ENCODE peak calls at places on chromosomes 12 and 14, in five cellular contexts. I is Panc1, X is sigmoid colon, K is GM12878, G is transverse colon. V is an unnamed sample.

GRCh38 chr12:104859144-104859543 is 98.9 kb downstream of the SLC41A2 start:
- DNase-seq in I (no peak), X (no peak), K (no peak), G (no peak), V (no peak)

GRCh38 chr12:17235996-17236395 is 630.0 kb upstream of the LMO3 start:
- DNase-seq in I (no peak), X (no peak), K (no peak), G (no peak), V (no peak)

GRCh38 chr12:101653030-101653429 is 44.4 kb upstream of the CHPT1 start:
- DNase-seq in I (no peak), X (no peak), K (no peak), G (no peak), V (no peak)

GRCh38 chr12:122793685-122794106 is 19.3 kb downstream of the CCDC62 start:
- DNase-seq in I (peak; percentile 41), X (no peak), K (no peak), G (no peak), V (no peak)

GRCh38 chr14:73245401-73246325 is 8.4 kb downstream of the PAPLN start:
- DNase-seq in I (no peak), X (no peak), K (no peak), G (peak; percentile 65), V (no peak)

GRCh38 chr12:130334937-130335336 is 2.8 kb upstream of the PIWIL1 start:
- DNase-seq in I (no peak), X (no peak), K (no peak), G (no peak), V (no peak)

GRCh38 chr12:71942259-71942658 is 3.6 kb downstream of the TPH2 start:
- DNase-seq in I (no peak), X (no peak), K (no peak), G (no peak), V (no peak)

GRCh38 chr12:79624378-79624777 is 66.4 kb downstream of the PAWR start:
- DNase-seq in I (no peak), X (no peak), K (no peak), G (no peak), V (no peak)

GRCh38 chr12:65187665-65188064 is 18.3 kb downstream of the LEMD3 start:
- DNase-seq in I (no peak), X (no peak), K (no peak), G (no peak), V (no peak)

GRCh38 chr12:101298426-101298825 is 18.5 kb downstream of the UTP20 start:
- DNase-seq in I (no peak), X (no peak), K (no peak), G (no peak), V (no peak)

GRCh38 chr14:21102472-21103164 is 1.8 kb downstream of the TMEM253 start:
- DNase-seq in I (no peak), X (no peak), K (no peak), G (no peak), V (no peak)
- TF ChIP-seq CTCF in I (no peak), X (no peak), K (no peak), G (no peak), V (no peak)

DNA sequence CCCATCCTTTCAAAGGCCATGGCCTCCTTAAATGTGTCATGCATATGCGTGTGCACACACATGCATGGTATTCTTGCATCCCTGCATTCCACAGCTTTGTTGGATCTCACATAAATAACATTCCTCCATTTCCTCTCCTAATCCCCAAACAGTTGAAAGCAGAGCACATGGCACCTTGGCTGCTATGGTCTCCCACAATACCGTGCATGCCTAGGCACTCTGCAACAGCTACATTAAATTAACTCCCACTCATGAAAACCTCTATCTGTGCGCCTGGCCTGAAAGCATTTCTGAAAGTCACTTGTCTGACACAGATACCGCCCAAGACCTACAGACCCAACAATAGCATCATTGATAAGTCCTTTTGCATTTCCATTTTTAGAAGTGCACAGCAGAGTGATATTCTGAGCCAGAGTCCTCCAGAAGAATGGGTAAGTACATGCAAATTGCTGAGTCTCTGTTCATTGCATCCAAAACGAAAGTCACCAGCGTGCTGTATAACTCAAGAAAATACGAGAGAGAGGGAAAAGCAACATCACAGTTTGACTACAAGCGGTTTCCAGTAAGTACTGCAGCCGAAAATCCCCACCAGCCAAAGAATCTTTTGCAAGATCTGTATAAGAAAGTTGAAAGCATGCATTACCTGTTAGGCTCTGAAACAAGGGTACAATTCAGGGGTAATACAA is 436 bp downstream of the ASB2 start:
- DNase-seq in I (no peak), X (no peak), K (peak; percentile 92), G (no peak), V (no peak)
- H3K4me1 ChIP-seq in I (peaks cover 1% of the 10 kb centered on the region), X (peaks cover 62% of the 10 kb centered on the region), K (peaks cover 89% of the 10 kb centered on the region), G (peaks cover 29% of the 10 kb centered on the region), V (peaks cover 6% of the 10 kb centered on the region)

DNA sequence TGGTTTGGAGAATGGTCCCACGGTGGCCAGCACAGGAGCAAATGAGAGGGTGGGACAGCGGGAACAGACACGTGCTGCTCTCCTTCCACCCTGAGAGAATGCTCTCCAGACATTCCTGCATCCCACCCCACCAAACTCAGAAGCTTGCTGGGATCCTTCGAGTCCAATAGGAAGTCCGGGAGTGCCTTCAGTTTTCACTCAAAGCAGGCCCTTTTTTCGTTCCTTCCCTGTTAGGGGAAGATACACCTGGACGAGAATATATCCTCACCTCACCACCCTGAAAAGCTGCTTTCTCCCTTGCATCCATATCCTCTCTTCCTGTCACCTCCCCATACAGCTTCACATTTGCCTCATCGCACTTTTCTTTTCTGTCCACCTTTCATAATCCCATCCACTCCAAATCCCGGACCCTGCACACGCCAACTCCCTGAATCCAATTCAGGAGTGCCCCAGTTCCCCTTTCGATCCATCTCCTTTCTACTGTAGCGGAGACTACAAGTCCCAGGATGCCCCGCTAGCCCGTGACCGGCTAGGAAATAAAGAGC is 2.4 kb downstream of the TMEM253 start:
- DNase-seq in I (no peak), X (no peak), K (no peak), G (no peak), V (no peak)
- TF ChIP-seq POLR2AphosphoS5 in I (no peak), X (peak; percentile 2), K (no peak), G (peak; percentile 27), V (no peak)

GRCh38 chr14:101318271-101318670 is 243.0 kb upstream of the DIO3 start:
- DNase-seq in I (no peak), X (no peak), K (no peak), G (no peak), V (no peak)

GRCh38 chr14:101325319-101325718 is 236.0 kb upstream of the DIO3 start:
- DNase-seq in I (no peak), X (no peak), K (no peak), G (no peak), V (no peak)

GRCh38 chr14:101320386-101320785 is 240.9 kb upstream of the DIO3 start:
- DNase-seq in I (no peak), X (no peak), K (no peak), G (peak; percentile 46), V (no peak)

GRCh38 chr14:101322223-101322622 is 239.1 kb upstream of the DIO3 start:
- DNase-seq in I (no peak), X (no peak), K (no peak), G (no peak), V (no peak)

DNA sequence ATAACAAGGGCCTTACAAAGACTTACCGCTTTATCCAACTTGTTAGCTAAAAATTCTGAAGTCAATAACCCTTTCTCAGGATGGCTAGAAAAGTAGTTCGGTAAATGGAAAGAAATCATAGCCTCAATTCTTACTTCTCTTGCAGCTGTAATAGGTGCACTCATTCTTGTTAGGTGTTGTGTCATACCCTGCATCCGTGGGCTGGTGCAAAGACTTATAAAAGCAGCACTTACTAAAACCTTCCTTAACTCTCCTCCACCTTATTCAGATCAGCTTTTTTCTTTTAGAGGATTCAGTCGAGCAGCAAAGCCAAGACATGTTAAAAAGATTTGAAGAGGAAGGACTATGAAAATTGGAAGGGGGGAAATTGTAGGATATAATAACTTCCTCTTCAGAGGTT is 238.2 kb upstream of the DIO3 start:
- DNase-seq in I (no peak), X (no peak), K (no peak), G (no peak), V (no peak)
- TF ChIP-seq CTCF in I (no peak), X (no peak), K (no peak), G (no peak), V (no peak)

GRCh38 chr14:81233615-81234014 is 12.9 kb upstream of the GTF2A1 start:
- DNase-seq in I (no peak), X (no peak), K (no peak), G (no peak), V (no peak)

GRCh38 chr14:81231540-81231939 is 10.8 kb upstream of the GTF2A1 start:
- DNase-seq in I (no peak), X (no peak), K (no peak), G (no peak), V (no peak)

GRCh38 chr14:81235096-81235495 is 14.3 kb upstream of the GTF2A1 start:
- DNase-seq in I (no peak), X (no peak), K (no peak), G (no peak), V (no peak)

GRCh38 chr14:81234268-81234667 is 13.5 kb upstream of the GTF2A1 start:
- DNase-seq in I (no peak), X (no peak), K (no peak), G (no peak), V (no peak)

DNA sequence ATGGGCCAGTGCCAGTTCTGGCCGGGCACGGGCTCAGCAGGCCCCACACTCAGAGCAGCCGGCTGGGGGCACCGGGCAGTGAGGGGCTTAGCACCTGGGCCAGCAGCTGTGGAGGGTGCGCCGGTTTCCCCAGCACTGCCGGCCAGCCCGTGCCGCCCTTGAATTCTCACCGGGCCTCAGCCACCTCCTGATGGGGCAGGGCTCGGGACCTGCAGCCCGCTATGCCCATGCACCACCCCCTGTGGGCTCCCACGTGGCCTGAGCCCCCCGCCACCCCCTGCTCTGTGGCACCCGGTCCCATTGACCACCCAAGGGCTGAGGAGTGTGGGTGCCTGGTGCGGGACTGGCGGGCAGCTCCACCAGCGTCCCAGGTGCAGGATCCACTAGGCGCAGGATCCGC is 15.4 kb upstream of the GTF2A1 start:
- DNase-seq in I (no peak), X (no peak), K (no peak), G (no peak), V (no peak)
- H3K4me1 ChIP-seq in I (no peaks in the 10 kb centered on the region), X (no peaks in the 10 kb centered on the region), K (no peaks in the 10 kb centered on the region), G (no peaks in the 10 kb centered on the region), V (no peaks in the 10 kb centered on the region)

GRCh38 chr12:13718271-13718670 is 263.1 kb downstream of the GRIN2B start:
- DNase-seq in I (no peak), X (no peak), K (no peak), G (peak; percentile 63), V (no peak)

GRCh38 chr12:13713746-13714400 is 267.5 kb downstream of the GRIN2B start:
- DNase-seq in I (no peak), X (no peak), K (no peak), G (peak; percentile 16), V (no peak)
- TF ChIP-seq POLR2AphosphoS5 in I (no peak), X (no peak), K (no peak), G (no peak), V (no peak)

GRCh38 chr14:104282332-104283196 is 144.2 kb downstream of the KIF26A start:
- DNase-seq in I (no peak), X (peak; percentile 78), K (no peak), G (peak; percentile 73), V (no peak)

GRCh38 chr14:104284636-104285482 is 146.5 kb downstream of the KIF26A start:
- DNase-seq in I (no peak), X (peak; percentile 56), K (no peak), G (peak; percentile 3), V (no peak)

GRCh38 chr14:104285483-104285790 is 147.1 kb downstream of the KIF26A start:
- DNase-seq in I (no peak), X (peak; percentile 44), K (no peak), G (no peak), V (no peak)

GRCh38 chr14:104283197-104284106 is 145.1 kb downstream of the KIF26A start:
- DNase-seq in I (no peak), X (peak; percentile 65), K (no peak), G (peak; percentile 71), V (no peak)

GRCh38 chr14:104284107-104284592 is 145.8 kb downstream of the KIF26A start:
- DNase-seq in I (no peak), X (peak; percentile 60), K (no peak), G (no peak), V (no peak)
- TF ChIP-seq CTCF in I (no peak), X (no peak), K (no peak), G (no peak), V (no peak)